ENCODE peak calls at places on chromosomes 3 and 15, in four cellular contexts. Z is A549, S is K562, M is HepG2. V is an unnamed sample.

GRCh38 chr15:78325092-78325843 is 14.9 kb upstream of the CRABP1 start:
- DNase-seq in Z (no peak), S (no peak), M (no peak), V (no peak)

GRCh38 chr3:196968233-196969000 is at the start of gene PIGZ:
- DNase-seq in Z (no peak), S (peak; percentile 85), M (no peak), V (peak; percentile 25)

GRCh38 chr15:72365844-72366243 is 10.0 kb downstream of the HEXA start:
- DNase-seq in Z (no peak), S (no peak), M (no peak), V (no peak)

GRCh38 chr15:95734422-95735316 is 595.8 kb upstream of the NR2F2 start:
- DNase-seq in Z (no peak), S (no peak), M (no peak), V (peak; percentile 96)

GRCh38 chr3:151009430-151009829 is 36.9 kb upstream of the CLRN1 start:
- DNase-seq in Z (no peak), S (no peak), M (no peak), V (no peak)

GRCh38 chr3:138348950-138349739 is 766 bp downstream of the MRAS start:
- DNase-seq in Z (peak; percentile 20), S (peak; percentile 23), M (peak; percentile 29), V (peak; percentile 11)

GRCh38 chr3:176046717-176047116 is 1150.6 kb downstream of the TBL1XR1 start:
- DNase-seq in Z (no peak), S (no peak), M (no peak), V (no peak)

GRCh38 chr3:77885381-77885780 is 845.5 kb downstream of the ROBO2 start:
- DNase-seq in Z (no peak), S (no peak), M (no peak), V (no peak)

GRCh38 chr3:25173610-25174009 is 254.5 kb upstream of the RARB start:
- DNase-seq in Z (no peak), S (no peak), M (no peak), V (no peak)

GRCh38 chr3:64058592-64058991 is 35.3 kb upstream of the PSMD6 start:
- DNase-seq in Z (no peak), S (no peak), M (no peak), V (no peak)

DNA sequence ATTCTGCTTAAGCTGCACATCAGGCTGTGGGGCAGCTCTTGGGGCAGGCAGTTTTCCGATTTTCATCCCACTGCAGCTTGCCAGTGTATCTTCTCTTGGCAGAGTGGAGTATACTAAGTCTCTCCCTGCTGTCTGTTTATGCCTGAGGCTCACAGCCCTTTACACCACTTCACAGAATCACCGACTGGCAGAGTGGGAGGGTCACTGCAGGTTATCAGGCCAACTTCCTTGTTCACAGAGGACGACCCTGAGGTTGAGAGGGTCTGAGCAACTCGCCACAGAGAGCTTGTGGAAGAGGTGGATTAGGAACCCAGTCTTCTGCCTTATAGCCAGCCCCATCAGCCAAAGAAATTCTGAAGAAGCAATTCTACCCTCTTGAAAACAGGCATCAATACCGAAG is 30.9 kb downstream of the KIF9 start:
- DNase-seq in Z (no peak), S (no peak), M (no peak), V (no peak)
- TF ChIP-seq JUN in Z (no peak), S (no peak), M (no peak), V (no peak)

DNA sequence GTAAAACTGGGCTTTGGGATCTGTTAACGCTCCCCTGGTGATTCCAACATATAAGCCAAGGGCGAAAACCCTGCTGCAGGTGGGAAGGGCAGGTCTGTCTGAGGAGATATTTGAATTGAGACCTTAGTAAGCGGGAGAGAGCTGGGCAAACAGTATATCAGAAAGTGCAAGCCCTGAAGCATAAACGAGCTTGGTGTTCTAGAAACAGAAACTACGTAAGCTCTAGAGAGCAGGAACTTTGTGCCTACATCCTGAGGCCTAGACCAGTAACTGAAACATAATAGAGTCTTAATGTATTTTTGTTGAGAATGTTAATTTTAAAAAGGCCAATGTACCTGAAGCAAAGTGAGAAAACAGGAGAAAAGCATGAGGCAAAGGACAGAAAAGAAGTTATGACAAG is 62.9 kb upstream of the FSIP1 start:
- DNase-seq in Z (no peak), S (no peak), M (no peak), V (no peak)
- H3K4me2 ChIP-seq in Z (no peak overlapping the region), S (no peak overlapping the region), M (no peak overlapping the region), V (no peak overlapping the region)

DNA sequence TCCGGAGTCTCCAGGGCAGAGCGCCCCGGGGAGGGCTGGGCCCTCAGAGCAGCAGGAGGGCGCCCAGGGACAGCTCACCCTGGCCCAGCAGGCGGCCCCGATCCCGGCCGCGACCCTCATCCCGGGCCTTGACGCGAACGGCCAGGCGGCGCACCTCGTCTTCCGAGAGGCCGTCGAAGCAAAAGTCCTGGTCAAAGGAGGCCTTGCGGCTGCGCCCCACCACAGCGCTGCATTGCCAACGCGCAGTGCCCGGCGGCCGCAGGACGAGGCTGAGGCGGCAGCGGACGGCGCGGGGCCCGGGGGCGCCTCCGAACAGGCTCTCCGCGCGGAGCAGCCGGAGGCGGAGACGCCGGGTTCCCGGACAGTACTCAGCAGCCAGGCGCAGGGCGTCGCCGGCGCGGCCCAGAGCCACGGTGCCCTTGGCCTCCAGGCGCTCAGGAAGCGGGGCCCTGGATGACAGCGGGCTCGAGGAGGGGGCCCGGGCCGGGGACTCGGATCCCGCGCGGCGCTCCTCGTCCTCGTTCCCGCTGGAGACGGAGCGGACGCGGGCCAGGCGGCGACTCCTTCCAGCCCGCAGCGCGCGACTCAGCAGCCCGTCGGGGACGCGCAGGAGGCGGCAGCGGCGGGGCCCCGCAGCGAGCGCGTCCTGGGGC is 1.1 kb downstream of the C2CD4B start:
- DNase-seq in Z (peak; percentile 13), S (no peak), M (no peak), V (peak; percentile 44)
- TF ChIP-seq MAX in Z (no peak), S (no peak), M (no peak), V (no peak)

DNA sequence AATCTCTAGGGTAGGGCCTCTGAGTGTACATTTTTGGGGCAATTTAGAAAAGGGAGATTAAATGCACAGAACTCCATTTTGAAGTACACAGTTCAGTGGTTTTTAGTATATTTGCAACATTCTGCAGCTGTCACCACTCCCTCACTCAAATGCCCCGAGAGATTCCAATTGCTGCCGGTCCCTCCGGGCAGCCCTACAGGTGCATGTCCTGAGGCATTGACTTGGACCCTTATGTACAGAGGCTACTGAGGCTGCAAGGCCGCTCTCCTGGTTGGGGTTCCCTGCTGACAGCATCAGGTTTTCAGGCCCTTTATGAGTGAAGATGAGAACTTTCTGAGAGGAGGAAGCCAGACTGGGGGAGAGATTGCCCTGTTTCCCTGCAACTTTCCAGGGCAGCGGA is 39.6 kb downstream of the SMAD6 start:
- DNase-seq in Z (no peak), S (no peak), M (no peak), V (no peak)
- TF ChIP-seq JUN in Z (no peak), S (no peak), M (no peak), V (no peak)

GRCh38 chr15:40377606-40378005 is 4.9 kb upstream of the KNSTRN start:
- DNase-seq in Z (no peak), S (no peak), M (no peak), V (no peak)

GRCh38 chr15:40379374-40379773 is 3.1 kb upstream of the KNSTRN start:
- DNase-seq in Z (no peak), S (no peak), M (no peak), V (no peak)

GRCh38 chr15:40381818-40382529 is 547 bp upstream of the KNSTRN start:
- DNase-seq in Z (no peak), S (no peak), M (no peak), V (no peak)

GRCh38 chr15:40380636-40381035 is 1.9 kb upstream of the KNSTRN start:
- DNase-seq in Z (no peak), S (no peak), M (no peak), V (no peak)

GRCh38 chr15:40379853-40380252 is 2.7 kb upstream of the KNSTRN start:
- DNase-seq in Z (peak; percentile 77), S (no peak), M (peak; percentile 41), V (peak; percentile 75)
- H3K4me2 ChIP-seq in Z (peak overlapping the region; percentile 65), S (peak overlapping the region; percentile 40), M (peak overlapping the region; percentile 34), V (peak overlapping the region; percentile 10)

GRCh38 chr3:125960456-125961288 is 8.3 kb upstream of the ROPN1B start:
- DNase-seq in Z (no peak), S (no peak), M (no peak), V (no peak)
- TF ChIP-seq MAX in Z (no peak), S (no peak), M (no peak), V (no peak)

GRCh38 chr3:155560594-155560993 is 184.3 kb downstream of the PLCH1 start:
- DNase-seq in Z (peak; percentile 81), S (no peak), M (no peak), V (no peak)
- TF ChIP-seq JUN in Z (no peak), S (no peak), M (no peak), V (no peak)

DNA sequence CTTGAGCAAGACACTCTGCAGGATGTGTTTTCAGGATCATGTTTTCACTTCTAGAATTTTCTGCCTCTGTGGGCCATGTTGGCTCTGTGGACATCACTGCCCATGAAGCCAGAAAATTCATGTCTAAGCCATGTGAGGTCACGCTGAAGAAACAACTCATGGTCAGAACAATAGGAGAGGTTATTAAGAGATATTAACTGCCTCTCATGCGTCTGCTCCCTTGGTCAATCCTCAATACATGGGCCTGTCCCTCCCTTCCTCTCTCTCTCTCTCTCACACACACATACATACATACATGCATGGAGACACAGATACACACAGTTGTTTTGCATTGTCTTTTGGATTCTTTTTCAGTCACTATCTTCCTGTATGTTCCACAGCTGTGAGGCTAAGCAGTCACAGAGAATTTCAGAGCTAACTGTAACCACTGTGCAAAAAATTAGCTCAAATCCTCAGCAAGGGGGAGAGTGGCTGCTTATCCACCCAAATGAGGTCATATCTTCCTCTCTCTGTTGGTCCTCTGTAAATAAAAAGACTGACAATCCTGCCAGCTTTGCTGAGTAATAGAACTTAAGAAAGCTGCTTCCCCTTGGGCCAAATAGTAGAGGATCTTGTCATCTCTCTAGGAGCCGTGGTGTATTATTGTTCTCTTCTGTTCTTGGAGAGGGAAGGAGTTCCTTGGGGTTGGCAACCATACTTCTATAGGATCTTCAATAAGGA is 45.6 kb downstream of the LRTM1 start:
- DNase-seq in Z (peak; percentile 60), S (no peak), M (no peak), V (no peak)
- H3K4me2 ChIP-seq in Z (peak overlapping the region; percentile 65), S (no peak overlapping the region), M (no peak overlapping the region), V (no peak overlapping the region)